ENCODE peak calls at places on chromosomes 13 and 19, in four cellular contexts. V is HFF-Myc, W is bronchial epithelial cell, B is GM10248. R is an unnamed sample.
A peak's percentile ranks its signal among the peaks of the same experiment; 100 is the strongest.

GRCh38 chr13:98549006-98549727 is 27.7 kb downstream of the STK24 start:
- DNase-seq in V (peak; percentile 86), W (peak; percentile 80), B (no peak), R (peak; percentile 76)

GRCh38 chr19:5115351-5115750 is 146.4 kb downstream of the KDM4B start:
- DNase-seq in V (no peak), W (no peak), B (no peak), R (no peak)

GRCh38 chr19:12202250-12202649 is 39.4 kb downstream of the ZNF136 start:
- DNase-seq in V (no peak), W (no peak), B (no peak), R (no peak)

GRCh38 chr19:38430931-38431330 is 2.6 kb upstream of the RYR1 start:
- DNase-seq in V (no peak), W (no peak), B (no peak), R (no peak)

GRCh38 chr13:32039056-32039455 is 7.5 kb downstream of the FRY start:
- DNase-seq in V (no peak), W (no peak), B (no peak), R (no peak)

GRCh38 chr13:65843314-65843731 is 1386.8 kb downstream of the PCDH9 start:
- DNase-seq in V (no peak), W (no peak), B (no peak), R (no peak)

GRCh38 chr19:30742981-30743380 is 370.8 kb downstream of the ZNF536 start:
- DNase-seq in V (no peak), W (no peak), B (no peak), R (no peak)

GRCh38 chr13:77002590-77003190 is 10.8 kb downstream of the CLN5 start:
- DNase-seq in V (peak; percentile 35), W (peak; percentile 55), B (no peak), R (peak; percentile 49)

GRCh38 chr13:27793377-27794074 is 1.2 kb downstream of the GSX1 start:
- DNase-seq in V (no peak), W (no peak), B (no peak), R (no peak)

GRCh38 chr13:65508338-65508737 is 1721.8 kb downstream of the PCDH9 start:
- DNase-seq in V (no peak), W (no peak), B (no peak), R (no peak)

GRCh38 chr19:7348587-7349230 is at the start of gene ARHGEF18:
- DNase-seq in V (no peak), W (no peak), B (peak; percentile 65), R (no peak)

GRCh38 chr19:43634516-43634876 is 5.2 kb downstream of the CADM4 start:
- DNase-seq in V (no peak), W (no peak), B (no peak), R (no peak)

GRCh38 chr19:35307990-35308389 is 16.0 kb downstream of the MAG start:
- DNase-seq in V (no peak), W (no peak), B (no peak), R (no peak)

GRCh38 chr19:35304036-35304435 is 12.1 kb downstream of the MAG start:
- DNase-seq in V (no peak), W (no peak), B (no peak), R (no peak)

GRCh38 chr19:35309481-35310279 is 17.7 kb downstream of the MAG start:
- DNase-seq in V (no peak), W (no peak), B (no peak), R (no peak)

GRCh38 chr19:35305181-35305580 is 13.2 kb downstream of the MAG start:
- DNase-seq in V (no peak), W (no peak), B (no peak), R (no peak)

GRCh38 chr19:35306473-35307246 is 14.7 kb downstream of the MAG start:
- DNase-seq in V (no peak), W (peak; percentile 12), B (peak; percentile 50), R (peak; percentile 24)
- TF ChIP-seq CTCF in V (no peak), W (peak; percentile 18), B (peak; percentile 43), R (no peak)

GRCh38 chr19:33132021-33132420 is at the start of gene WDR88:
- DNase-seq in V (no peak), W (no peak), B (no peak), R (no peak)

GRCh38 chr19:33133438-33134031 is 1.6 kb downstream of the WDR88 start:
- DNase-seq in V (peak; percentile 25), W (no peak), B (no peak), R (no peak)

GRCh38 chr19:33134571-33135041 is 2.7 kb downstream of the WDR88 start:
- DNase-seq in V (no peak), W (no peak), B (peak; percentile 69), R (no peak)

GRCh38 chr19:33130433-33130832 is 1.5 kb upstream of the WDR88 start:
- DNase-seq in V (no peak), W (no peak), B (no peak), R (no peak)

GRCh38 chr19:33132425-33132824 is 511 bp downstream of the WDR88 start:
- DNase-seq in V (no peak), W (no peak), B (no peak), R (no peak)
- TF ChIP-seq CTCF in V (peak; percentile 47), W (peak; percentile 38), B (peak; percentile 24), R (peak; percentile 26)

DNA sequence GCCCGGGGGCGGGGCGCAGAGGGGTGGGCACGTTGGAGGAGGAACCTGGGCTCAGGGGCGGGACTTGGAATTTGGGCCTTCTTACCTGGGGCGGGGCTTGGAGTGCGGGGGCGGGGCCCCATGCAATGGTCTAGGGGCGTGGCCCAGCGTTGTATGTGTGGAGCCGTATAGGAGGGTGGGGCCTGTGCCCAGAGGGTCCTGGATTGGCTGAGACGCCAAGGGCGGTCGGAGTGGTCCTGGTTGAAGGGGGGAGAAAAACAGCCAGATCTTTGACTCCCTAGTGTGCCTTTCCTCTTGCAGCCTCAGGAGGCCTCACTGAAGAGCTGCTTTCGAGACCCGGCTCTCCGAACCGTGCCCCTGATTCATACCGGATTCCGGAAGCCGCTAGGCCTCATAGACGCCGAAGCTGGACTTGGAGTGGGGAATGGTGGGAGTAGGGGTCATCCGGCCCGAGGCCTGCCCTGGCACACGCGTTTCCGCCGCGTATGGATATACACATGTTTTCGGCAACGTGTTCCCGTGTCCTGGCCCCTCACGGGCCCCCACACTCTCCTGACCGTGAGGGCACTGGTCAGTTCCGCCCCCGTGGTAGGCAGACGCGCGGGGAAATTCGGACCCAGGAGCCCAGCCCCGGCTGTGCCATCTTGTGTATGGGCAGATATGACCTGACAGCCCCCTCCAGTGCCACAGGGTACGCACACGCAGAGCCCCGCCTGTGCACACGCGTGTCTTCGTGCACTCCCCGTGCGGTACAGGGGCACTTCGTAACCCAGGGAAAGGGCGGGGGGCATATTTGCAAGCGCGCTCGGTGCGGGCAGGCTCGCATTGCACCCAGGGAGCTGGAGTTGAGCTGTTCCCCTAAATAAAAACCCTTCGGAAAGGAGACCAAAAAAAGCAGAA is 661 bp upstream of the PRR12 start:
- DNase-seq in V (peak; percentile 96), W (peak; percentile 92), B (peak; percentile 95), R (peak; percentile 99)
- TF ChIP-seq CTCF in V (no peak), W (peak; percentile 5), B (no peak), R (no peak)

GRCh38 chr13:37870895-37871550 is 1.5 kb upstream of the TRPC4 start:
- DNase-seq in V (peak; percentile 33), W (peak; percentile 33), B (no peak), R (peak; percentile 13)

GRCh38 chr13:37870489-37870845 is 895 bp upstream of the TRPC4 start:
- DNase-seq in V (no peak), W (no peak), B (no peak), R (no peak)

GRCh38 chr13:37869506-37869755 is 141 bp downstream of the TRPC4 start:
- DNase-seq in V (no peak), W (no peak), B (no peak), R (no peak)

GRCh38 chr13:37868691-37869505 is 674 bp downstream of the TRPC4 start:
- DNase-seq in V (no peak), W (no peak), B (peak; percentile 3), R (no peak)

DNA sequence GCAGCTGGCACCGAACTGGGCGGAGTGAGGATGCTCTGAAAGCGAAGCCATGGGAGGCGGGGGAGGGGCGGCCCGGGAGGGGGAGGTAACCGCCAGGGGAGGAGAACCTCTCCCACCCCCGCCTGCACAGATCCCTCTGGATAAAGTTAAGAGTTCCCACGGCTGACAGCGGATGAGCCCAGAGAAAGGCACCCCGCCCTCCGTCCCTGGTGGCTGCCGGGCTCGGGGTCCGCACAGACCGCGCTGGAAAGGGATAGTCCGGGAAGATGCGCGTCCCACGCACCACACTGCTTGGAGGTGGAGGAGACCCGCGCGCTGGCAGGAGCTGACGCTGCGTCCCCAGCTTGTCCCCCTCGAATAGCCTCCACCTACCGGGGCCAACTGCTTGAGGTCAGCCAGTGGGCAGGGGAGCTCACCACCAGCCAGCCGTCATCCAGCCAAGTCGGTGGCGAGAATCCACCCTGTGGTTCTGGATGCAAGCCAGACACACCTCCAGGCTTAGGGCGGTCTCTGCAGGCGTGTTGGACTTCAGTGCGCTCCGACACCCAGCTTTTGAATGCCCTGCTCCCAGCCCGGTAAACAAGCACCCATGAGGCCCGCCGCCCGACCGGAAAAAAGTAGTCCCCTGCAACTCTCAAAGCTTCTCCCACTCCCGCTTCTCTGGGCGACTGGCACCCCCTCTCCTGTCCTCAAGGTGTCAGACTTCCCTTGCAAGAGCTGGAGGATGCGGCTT is at the start of gene TRPC4:
- DNase-seq in V (peak; percentile 22), W (peak; percentile 41), B (peak; percentile 10), R (peak; percentile 78)
- TF ChIP-seq CTCF in V (peak; percentile 51), W (peak; percentile 74), B (no peak), R (peak; percentile 67)

GRCh38 chr19:36379510-36379819 is 464 bp upstream of the ZFP14 start:
- DNase-seq in V (no peak), W (no peak), B (no peak), R (no peak)

GRCh38 chr19:36373638-36374156 is 5.3 kb downstream of the ZFP14 start:
- DNase-seq in V (no peak), W (no peak), B (no peak), R (no peak)

GRCh38 chr19:36377541-36378178 is 1.3 kb downstream of the ZFP14 start:
- DNase-seq in V (no peak), W (no peak), B (no peak), R (no peak)

GRCh38 chr19:36378625-36379509 is at the start of gene ZFP14:
- DNase-seq in V (peak; percentile 84), W (peak; percentile 85), B (peak; percentile 99), R (peak; percentile 96)
- TF ChIP-seq CTCF in V (peak; percentile 9), W (peak; percentile 35), B (peak; percentile 55), R (peak; percentile 30)